ENCODE peak calls at places on chromosome 10, in ten cellular contexts. Z is fibroblast of pulmonary artery, A is breast epithelium, F is hepatocyte, R is cardiac muscle cell, J is neural crest cell, E is GM12865, S is HFF-Myc, X is thoracic aorta, W is cardiac fibroblast. N is an unnamed sample.

GRCh38 chr10:89553064-89553734 is 17.8 kb upstream of the SLC16A12 start:
- DNase-seq in Z (peak), A (no peak), F (peak), R (no peak), J (no peak), E (no peak), S (peak), X (no peak), W (peak), N (no peak)

GRCh38 chr10:94183666-94184264 is 179.0 kb downstream of the NOC3L start:
- DNase-seq in Z (peak), A (no peak), F (no peak), R (no peak), J (no peak), E (peak), S (peak), X (no peak), W (peak), N (no peak)

GRCh38 chr10:24349379-24350110 is 140.6 kb downstream of the KIAA1217 start:
- DNase-seq in Z (peak), A (no peak), F (no peak), R (no peak), J (no peak), E (no peak), S (peak), X (no peak), W (peak), N (no peak)

GRCh38 chr10:104067525-104067924 is 18.2 kb downstream of the COL17A1 start:
- DNase-seq in Z (no peak), A (no peak), F (peak), R (peak), J (no peak), E (no peak), S (no peak), X (no peak), W (no peak), N (no peak)

GRCh38 chr10:79350407-79351154 is 3.3 kb downstream of the PPIF start:
- DNase-seq in Z (no peak), A (no peak), F (no peak), R (no peak), J (no peak), E (no peak), S (no peak), X (no peak), W (no peak), N (peak)

GRCh38 chr10:29037348-29038113 is 251.3 kb upstream of the LYZL1 start:
- DNase-seq in Z (no peak), A (no peak), F (no peak), R (no peak), J (no peak), E (no peak), S (no peak), X (no peak), W (no peak), N (no peak)

GRCh38 chr10:126052171-126052570 is 155.8 kb downstream of the FANK1 start:
- DNase-seq in Z (no peak), A (no peak), F (no peak), R (no peak), J (no peak), E (no peak), S (no peak), X (no peak), W (no peak), N (no peak)

GRCh38 chr10:93357680-93358079 is 124.5 kb downstream of the MYOF start:
- DNase-seq in Z (peak), A (no peak), F (peak), R (peak), J (no peak), E (peak), S (no peak), X (no peak), W (peak), N (no peak)

GRCh38 chr10:98528785-98529183 is 82.0 kb upstream of the HPS1 start:
- DNase-seq in Z (no peak), A (no peak), F (no peak), R (no peak), J (no peak), E (no peak), S (no peak), X (no peak), W (no peak), N (no peak)

GRCh38 chr10:78150756-78151155 is 117.1 kb downstream of the RPS24 start:
- DNase-seq in Z (no peak), A (no peak), F (no peak), R (no peak), J (no peak), E (no peak), S (no peak), X (no peak), W (no peak), N (no peak)

GRCh38 chr10:80081801-80082750 is 3.6 kb downstream of the TMEM254 start:
- DNase-seq in Z (peak), A (no peak), F (peak), R (no peak), J (no peak), E (no peak), S (no peak), X (no peak), W (no peak), N (no peak)

GRCh38 chr10:1289591-1289990 is 233.4 kb downstream of the WDR37 start:
- DNase-seq in Z (no peak), A (no peak), F (no peak), R (no peak), J (no peak), E (no peak), S (no peak), X (no peak), W (no peak), N (no peak)

GRCh38 chr10:88291289-88292184 is 291.6 kb downstream of the RNLS start:
- DNase-seq in Z (no peak), A (no peak), F (no peak), R (no peak), J (no peak), E (no peak), S (no peak), X (no peak), W (no peak), N (no peak)

GRCh38 chr10:68096913-68097509 is 12.3 kb upstream of the MYPN start:
- DNase-seq in Z (peak), A (no peak), F (peak), R (no peak), J (no peak), E (no peak), S (peak), X (no peak), W (peak), N (no peak)

GRCh38 chr10:6151087-6151977 is 51.4 kb upstream of the PFKFB3 start:
- DNase-seq in Z (peak), A (no peak), F (peak), R (peak), J (peak), E (peak), S (no peak), X (no peak), W (peak), N (peak)

GRCh38 chr10:79019961-79020491 is 48.7 kb upstream of the ZMIZ1 start:
- DNase-seq in Z (peak), A (no peak), F (peak), R (peak), J (no peak), E (no peak), S (no peak), X (no peak), W (peak), N (no peak)

GRCh38 chr10:132709471-132709951 is 76.4 kb downstream of the NKX6-2 start:
- DNase-seq in Z (no peak), A (no peak), F (no peak), R (no peak), J (no peak), E (no peak), S (no peak), X (no peak), W (no peak), N (no peak)

GRCh38 chr10:96560970-96561887 is 25.6 kb downstream of the TM9SF3 start:
- DNase-seq in Z (peak), A (no peak), F (peak), R (no peak), J (no peak), E (no peak), S (no peak), X (no peak), W (peak), N (no peak)

GRCh38 chr10:64115913-64116643 is 594.9 kb downstream of the REEP3 start:
- DNase-seq in Z (peak), A (no peak), F (peak), R (peak), J (peak), E (peak), S (no peak), X (no peak), W (peak), N (peak)

GRCh38 chr10:104028146-104028545 is 57.5 kb downstream of the COL17A1 start:
- DNase-seq in Z (peak), A (no peak), F (peak), R (peak), J (no peak), E (no peak), S (no peak), X (no peak), W (peak), N (no peak)

DNA sequence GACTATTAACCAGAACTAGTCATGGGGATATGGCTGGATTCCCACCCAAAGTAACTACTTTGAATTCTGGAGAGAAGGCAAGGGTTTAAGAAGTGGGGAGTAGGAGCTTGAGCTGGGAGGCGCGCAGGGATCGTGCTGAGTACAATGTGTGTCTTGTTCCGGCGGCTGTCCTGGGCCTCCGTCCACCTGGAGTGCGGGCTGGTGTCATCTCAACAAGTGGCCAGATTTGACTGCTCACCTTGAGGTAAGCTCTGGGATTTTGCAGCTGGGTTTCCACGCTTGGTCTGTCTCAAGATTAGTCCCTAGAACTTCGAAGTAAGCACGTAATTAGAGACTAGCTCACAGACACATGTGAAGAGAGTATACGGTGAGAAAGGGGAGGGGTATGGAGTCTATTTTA is 49.4 kb downstream of the GLRX3 start:
- DNase-seq in Z (no peak), A (no peak), F (no peak), R (no peak), J (no peak), E (no peak), S (no peak), X (no peak), W (no peak), N (no peak)
- TF ChIP-seq CTCF in Z (no peak), A (no peak), F (no peak), R (no peak), J (no peak), E (no peak), S (no peak), X (no peak), W (no peak), N (no peak)

GRCh38 chr10:49104323-49104722 is 11.0 kb downstream of the VSTM4 start:
- DNase-seq in Z (no peak), A (no peak), F (no peak), R (no peak), J (no peak), E (no peak), S (no peak), X (no peak), W (no peak), N (no peak)
- TF ChIP-seq CTCF in Z (no peak), A (no peak), F (no peak), R (no peak), J (no peak), E (no peak), S (no peak), X (peak), W (no peak), N (no peak)

DNA sequence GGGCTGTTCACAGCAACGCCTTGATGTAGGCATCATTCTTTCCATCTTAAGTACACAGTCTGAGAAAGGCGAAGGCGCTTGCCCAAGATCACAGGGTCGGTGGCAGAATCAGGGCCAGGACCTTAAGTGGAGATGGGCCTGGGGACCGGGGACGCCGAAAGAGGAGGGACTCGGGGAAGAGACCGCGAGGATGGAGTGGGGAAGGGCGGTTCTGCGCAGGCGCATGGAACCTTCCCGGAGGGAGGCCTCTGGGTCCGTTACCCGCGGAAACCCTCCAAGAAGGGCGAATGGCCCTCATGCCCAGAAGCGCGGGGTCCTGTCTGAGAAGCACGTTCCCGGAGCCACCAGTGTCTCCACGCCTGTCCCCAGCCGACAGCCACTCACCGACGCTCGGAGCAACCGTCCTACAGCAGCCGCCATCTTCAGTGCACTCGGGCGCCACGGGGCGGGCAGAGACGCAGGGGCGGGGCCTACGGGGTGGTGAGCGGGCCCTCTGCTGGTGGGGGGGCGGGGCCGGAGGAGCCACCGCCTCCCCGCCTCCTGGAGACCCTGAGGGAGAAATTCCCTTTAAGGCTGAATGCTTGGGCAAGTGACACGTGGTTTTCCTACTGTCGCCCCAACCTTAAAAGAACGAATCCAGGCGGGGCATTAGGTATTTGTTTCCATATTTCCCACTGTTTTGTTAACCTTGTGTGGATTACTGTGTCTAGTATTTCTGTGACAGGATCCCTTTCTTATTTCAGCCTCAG is at the start of gene PRDX3:
- DNase-seq in Z (peak), A (peak), F (peak), R (peak), J (peak), E (peak), S (peak), X (peak), W (peak), N (peak)
- TF ChIP-seq CTCF in Z (no peak), A (no peak), F (peak), R (peak), J (peak), E (no peak), S (peak), X (no peak), W (no peak), N (no peak)

GRCh38 chr10:7410800-7411670 is at the start of gene SFMBT2:
- DNase-seq in Z (peak), A (peak), F (peak), R (peak), J (peak), E (peak), S (peak), X (no peak), W (peak), N (peak)
- TF ChIP-seq CTCF in Z (peak), A (no peak), F (no peak), R (peak), J (no peak), E (no peak), S (no peak), X (no peak), W (no peak), N (no peak)

GRCh38 chr10:95467162-95467599 is 94.0 kb downstream of the SORBS1 start:
- DNase-seq in Z (peak), A (no peak), F (peak), R (peak), J (peak), E (no peak), S (no peak), X (no peak), W (peak), N (no peak)
- TF ChIP-seq CTCF in Z (no peak), A (no peak), F (peak), R (peak), J (no peak), E (no peak), S (no peak), X (no peak), W (no peak), N (no peak)

GRCh38 chr10:70409772-70410171 is 5.8 kb downstream of the EIF4EBP2 start:
- DNase-seq in Z (no peak), A (no peak), F (no peak), R (no peak), J (no peak), E (no peak), S (no peak), X (no peak), W (no peak), N (no peak)

GRCh38 chr10:70399177-70399576 is 4.8 kb upstream of the EIF4EBP2 start:
- DNase-seq in Z (no peak), A (no peak), F (no peak), R (no peak), J (no peak), E (no peak), S (no peak), X (no peak), W (no peak), N (no peak)

GRCh38 chr10:70404906-70405824 is 1.2 kb downstream of the EIF4EBP2 start:
- DNase-seq in Z (peak), A (peak), F (peak), R (peak), J (peak), E (peak), S (peak), X (no peak), W (peak), N (peak)

GRCh38 chr10:70403483-70404035 is 386 bp upstream of the EIF4EBP2 start:
- DNase-seq in Z (no peak), A (no peak), F (no peak), R (no peak), J (no peak), E (no peak), S (no peak), X (no peak), W (no peak), N (no peak)

DNA sequence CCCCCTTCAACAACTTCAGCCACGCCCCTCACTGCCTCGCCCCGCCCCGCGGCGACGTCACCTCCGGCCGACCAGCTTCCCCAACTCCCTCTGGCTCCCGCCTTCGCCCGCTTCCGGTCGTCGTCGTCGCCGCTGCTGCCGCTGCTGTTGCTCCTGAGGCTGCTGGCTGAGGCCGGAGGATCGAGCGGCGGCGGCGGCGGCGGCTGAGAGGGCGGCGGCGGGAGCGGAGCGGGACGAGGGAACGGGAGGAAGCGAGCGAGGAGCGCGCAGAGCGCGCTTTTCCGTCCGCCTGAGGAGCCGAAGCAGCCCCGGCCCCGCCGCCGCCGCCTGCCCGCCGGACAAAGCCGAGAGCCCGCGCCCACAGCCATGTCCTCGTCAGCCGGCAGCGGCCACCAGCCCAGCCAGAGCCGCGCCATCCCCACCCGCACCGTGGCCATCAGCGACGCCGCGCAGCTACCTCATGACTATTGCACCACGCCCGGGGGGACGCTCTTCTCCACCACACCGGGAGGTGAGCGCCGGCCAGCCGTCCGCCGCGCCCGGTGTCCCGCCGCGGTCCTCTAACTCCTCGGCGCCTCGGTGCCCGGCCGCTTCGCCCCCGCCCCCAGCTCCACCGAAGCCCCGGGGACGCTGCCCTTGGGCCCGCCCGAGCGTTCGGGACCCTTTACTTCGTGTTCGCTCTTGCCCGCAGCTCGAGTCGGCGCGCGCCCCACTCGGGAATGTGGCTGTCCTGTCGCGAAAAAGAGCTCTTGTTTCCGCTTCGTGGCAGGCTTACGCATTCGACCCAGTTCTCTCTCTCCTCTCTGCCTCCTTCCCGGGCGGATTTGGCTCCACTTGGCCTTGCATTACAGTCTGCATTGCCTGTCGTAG is at the start of gene EIF4EBP2:
- DNase-seq in Z (peak), A (peak), F (peak), R (peak), J (peak), E (peak), S (peak), X (peak), W (peak), N (peak)
- TF ChIP-seq CTCF in Z (no peak), A (no peak), F (no peak), R (no peak), J (no peak), E (no peak), S (no peak), X (no peak), W (no peak), N (no peak)

DNA sequence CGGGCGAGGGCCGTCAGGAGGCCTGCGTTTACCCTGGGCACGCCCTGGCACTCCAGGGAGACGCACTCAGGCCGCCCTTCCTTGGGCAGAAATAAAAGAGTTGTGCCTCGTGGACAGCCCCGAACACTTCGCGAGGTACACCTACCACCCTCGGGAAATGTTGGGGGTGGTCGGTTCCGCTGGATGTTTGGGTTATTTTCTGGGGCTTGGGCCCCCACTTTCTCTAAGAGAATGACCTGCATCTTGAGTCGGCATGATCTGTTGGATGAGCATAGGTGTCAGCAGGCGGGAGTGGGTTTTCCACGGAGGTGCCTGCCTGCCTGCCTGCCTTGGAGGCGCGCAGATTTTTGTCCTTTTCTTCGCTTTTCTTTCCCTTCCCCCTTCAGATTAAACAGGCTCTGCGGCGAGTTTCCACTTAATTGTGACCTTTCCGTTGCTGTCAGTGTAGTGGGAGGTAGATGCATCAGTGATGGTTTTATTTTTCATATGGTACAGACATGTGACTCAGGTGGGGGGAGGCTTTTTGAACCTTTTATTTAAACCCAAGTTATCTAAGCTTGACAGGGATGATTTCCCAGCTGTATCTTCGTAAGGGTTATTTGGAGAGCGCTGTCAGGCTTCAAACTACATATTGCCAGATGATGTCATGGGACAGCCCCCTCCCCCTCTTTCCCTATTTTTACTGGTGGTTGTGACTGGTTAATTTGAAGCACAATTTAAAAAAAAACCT is 659 bp downstream of the HECTD2 start:
- DNase-seq in Z (peak), A (no peak), F (peak), R (no peak), J (no peak), E (peak), S (no peak), X (no peak), W (peak), N (peak)
- TF ChIP-seq CTCF in Z (no peak), A (no peak), F (no peak), R (no peak), J (peak), E (no peak), S (no peak), X (peak), W (no peak), N (no peak)

DNA sequence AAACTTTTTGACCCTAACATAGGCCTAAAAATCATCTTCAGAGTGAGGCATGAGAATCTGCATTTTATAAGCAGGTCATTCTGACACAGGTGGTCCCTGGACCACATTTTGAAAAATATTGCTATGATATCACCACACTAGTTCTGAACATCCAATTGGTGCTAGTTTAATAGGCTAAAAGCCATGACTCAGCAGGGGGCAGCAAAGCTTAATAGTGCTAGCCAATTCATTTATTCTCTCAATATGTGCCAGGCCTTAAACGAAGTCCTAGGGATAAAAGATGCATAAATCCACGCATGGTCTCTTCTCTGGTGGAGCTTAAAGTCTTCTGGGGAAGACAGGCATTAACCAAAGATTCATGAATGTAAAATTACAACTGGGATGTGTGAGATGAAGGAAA is 10.2 kb upstream of the SLC25A28 start:
- DNase-seq in Z (peak), A (no peak), F (peak), R (no peak), J (no peak), E (peak), S (no peak), X (no peak), W (peak), N (no peak)
- TF ChIP-seq CTCF in Z (peak), A (peak), F (peak), R (peak), J (peak), E (peak), S (peak), X (no peak), W (peak), N (peak)